ENCODE peak calls at places on chromosome 13, in ten cellular contexts. K is Calu3, N is IMR-90, L is nephron progenitor cell, A is HL-60, H is dorsolateral prefrontal cortex, O is A549, W is thoracic aorta, X is heart left ventricle, M is cardiac fibroblast. T is an unnamed sample.

GRCh38 chr13:25930655-25931054 is 121.2 kb downstream of the SHISA2 start:
- DNase-seq in K (no peak), N (no peak), L (peak), A (no peak), H (no peak), O (no peak), W (no peak), X (no peak), M (no peak), T (no peak)

GRCh38 chr13:40345654-40346372 is 320.6 kb downstream of the FOXO1 start:
- DNase-seq in K (no peak), N (no peak), L (no peak), A (no peak), H (no peak), O (no peak), W (no peak), X (no peak), M (no peak), T (no peak)

GRCh38 chr13:20198781-20199180 is 6.0 kb upstream of the GJB2 start:
- DNase-seq in K (no peak), N (no peak), L (no peak), A (no peak), H (no peak), O (no peak), W (no peak), X (no peak), M (no peak), T (no peak)

GRCh38 chr13:37966266-37966665 is 96.7 kb upstream of the TRPC4 start:
- DNase-seq in K (no peak), N (no peak), L (no peak), A (no peak), H (no peak), O (no peak), W (no peak), X (no peak), M (no peak), T (no peak)

GRCh38 chr13:98220188-98220765 is 43.2 kb upstream of the RNF113B start:
- DNase-seq in K (no peak), N (no peak), L (no peak), A (no peak), H (no peak), O (no peak), W (no peak), X (no peak), M (peak), T (no peak)

GRCh38 chr13:51612867-51613266 is 28.6 kb downstream of the WDFY2 start:
- DNase-seq in K (no peak), N (no peak), L (no peak), A (no peak), H (no peak), O (no peak), W (no peak), X (no peak), M (no peak), T (no peak)

GRCh38 chr13:74026753-74027152 is 107.5 kb downstream of the KLF12 start:
- DNase-seq in K (peak), N (peak), L (peak), A (no peak), H (no peak), O (no peak), W (no peak), X (no peak), M (peak), T (no peak)

GRCh38 chr13:32443111-32443510 is 15.2 kb upstream of the N4BP2L1 start:
- DNase-seq in K (peak), N (peak), L (no peak), A (no peak), H (no peak), O (peak), W (no peak), X (no peak), M (peak), T (no peak)

GRCh38 chr13:93758575-93758974 is 532.0 kb downstream of the GPC6 start:
- DNase-seq in K (no peak), N (peak), L (no peak), A (no peak), H (no peak), O (no peak), W (no peak), X (no peak), M (peak), T (no peak)

GRCh38 chr13:102128216-102128800 is 273.5 kb downstream of the FGF14 start:
- DNase-seq in K (no peak), N (peak), L (no peak), A (no peak), H (no peak), O (no peak), W (no peak), X (no peak), M (no peak), T (no peak)

GRCh38 chr13:40149611-40150283 is 494.3 kb downstream of the COG6 start:
- DNase-seq in K (no peak), N (peak), L (no peak), A (no peak), H (no peak), O (peak), W (peak), X (no peak), M (peak), T (no peak)

GRCh38 chr13:95301947-95302386 is 716 bp upstream of the ABCC4 start:
- DNase-seq in K (no peak), N (no peak), L (no peak), A (no peak), H (no peak), O (no peak), W (no peak), X (no peak), M (peak), T (no peak)

GRCh38 chr13:85236431-85236830 is 562.8 kb downstream of the SLITRK6 start:
- DNase-seq in K (peak), N (peak), L (no peak), A (no peak), H (no peak), O (no peak), W (no peak), X (no peak), M (peak), T (no peak)

GRCh38 chr13:51341804-51342203 is 2.3 kb downstream of the SERPINE3 start:
- DNase-seq in K (no peak), N (no peak), L (no peak), A (no peak), H (no peak), O (no peak), W (no peak), X (no peak), M (no peak), T (no peak)

GRCh38 chr13:74104661-74105275 is 29.4 kb downstream of the KLF12 start:
- DNase-seq in K (no peak), N (no peak), L (no peak), A (no peak), H (no peak), O (no peak), W (no peak), X (no peak), M (no peak), T (no peak)

GRCh38 chr13:51841732-51842131 is 3.2 kb downstream of the TMEM272 start:
- DNase-seq in K (no peak), N (no peak), L (no peak), A (no peak), H (no peak), O (no peak), W (no peak), X (no peak), M (no peak), T (no peak)

GRCh38 chr13:28252547-28252946 is 114.2 kb downstream of the PAN3 start:
- DNase-seq in K (no peak), N (no peak), L (no peak), A (no peak), H (no peak), O (no peak), W (no peak), X (no peak), M (no peak), T (no peak)

GRCh38 chr13:114298866-114299265 is 15.4 kb upstream of the CHAMP1 start:
- DNase-seq in K (no peak), N (no peak), L (no peak), A (no peak), H (no peak), O (no peak), W (no peak), X (no peak), M (no peak), T (no peak)

GRCh38 chr13:33153421-33154381 is 131.9 kb downstream of the STARD13 start:
- DNase-seq in K (no peak), N (peak), L (peak), A (no peak), H (no peak), O (no peak), W (peak), X (peak), M (peak), T (no peak)

GRCh38 chr13:41976491-41976890 is 15.6 kb upstream of the VWA8 start:
- DNase-seq in K (no peak), N (no peak), L (no peak), A (no peak), H (no peak), O (no peak), W (no peak), X (no peak), M (no peak), T (no peak)

GRCh38 chr13:29513981-29514719 is 81.3 kb downstream of the SLC7A1 start:
- DNase-seq in K (no peak), N (no peak), L (no peak), A (no peak), H (no peak), O (no peak), W (no peak), X (no peak), M (no peak), T (peak)

GRCh38 chr13:37775871-37776270 is 93.7 kb downstream of the TRPC4 start:
- DNase-seq in K (no peak), N (peak), L (no peak), A (no peak), H (no peak), O (no peak), W (no peak), X (no peak), M (no peak), T (no peak)

GRCh38 chr13:66831317-66831716 is 398.8 kb downstream of the PCDH9 start:
- DNase-seq in K (no peak), N (no peak), L (no peak), A (no peak), H (no peak), O (no peak), W (no peak), X (no peak), M (no peak), T (no peak)

GRCh38 chr13:50747939-50748338 is 95.6 kb downstream of the DLEU7 start:
- DNase-seq in K (no peak), N (no peak), L (no peak), A (no peak), H (no peak), O (no peak), W (no peak), X (no peak), M (no peak), T (no peak)

GRCh38 chr13:72781461-72782439 is at the start of the genes DIS3 and PIBF1:
- DNase-seq in K (peak), N (peak), L (peak), A (peak), H (peak), O (peak), W (peak), X (peak), M (peak), T (peak)
- TF ChIP-seq CTCF in K (no peak), N (no peak), L (no peak), A (no peak), H (peak), O (no peak), W (no peak), X (no peak), M (no peak), T (no peak)

GRCh38 chr13:34467450-34468083 is 474.5 kb upstream of the NBEA start:
- DNase-seq in K (no peak), N (no peak), L (no peak), A (no peak), H (no peak), O (no peak), W (no peak), X (no peak), M (no peak), T (no peak)

GRCh38 chr13:34462843-34463242 is 479.2 kb upstream of the NBEA start:
- DNase-seq in K (peak), N (peak), L (no peak), A (no peak), H (no peak), O (peak), W (no peak), X (no peak), M (peak), T (no peak)

GRCh38 chr13:34465423-34465922 is 476.6 kb upstream of the NBEA start:
- DNase-seq in K (no peak), N (no peak), L (no peak), A (no peak), H (no peak), O (no peak), W (no peak), X (no peak), M (no peak), T (no peak)

GRCh38 chr13:34466301-34466700 is 475.8 kb upstream of the NBEA start:
- DNase-seq in K (no peak), N (no peak), L (no peak), A (no peak), H (no peak), O (no peak), W (no peak), X (no peak), M (no peak), T (no peak)

DNA sequence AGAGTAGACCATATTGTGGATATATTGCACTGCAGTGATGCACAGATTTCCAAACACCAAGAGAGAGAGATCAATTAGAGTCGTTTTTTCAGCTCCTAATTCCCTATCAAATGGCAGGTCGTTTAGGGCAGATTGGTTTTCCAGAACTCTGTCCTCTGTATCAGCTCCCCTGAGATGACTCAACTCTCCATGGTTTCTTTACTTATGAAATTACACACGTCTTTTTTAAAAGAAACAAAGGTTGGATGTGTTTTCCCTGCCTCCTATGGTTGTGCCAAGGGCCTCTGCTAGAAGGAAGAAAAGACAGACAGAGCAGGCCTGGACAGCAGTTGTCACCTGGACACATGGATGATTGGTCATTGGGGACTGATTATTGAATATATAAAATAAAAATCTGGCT is 478.1 kb upstream of the NBEA start:
- DNase-seq in K (no peak), N (no peak), L (no peak), A (no peak), H (no peak), O (no peak), W (no peak), X (no peak), M (no peak), T (no peak)
- TF ChIP-seq CTCF in K (no peak), N (no peak), L (no peak), A (no peak), H (no peak), O (no peak), W (no peak), X (no peak), M (no peak), T (no peak)

DNA sequence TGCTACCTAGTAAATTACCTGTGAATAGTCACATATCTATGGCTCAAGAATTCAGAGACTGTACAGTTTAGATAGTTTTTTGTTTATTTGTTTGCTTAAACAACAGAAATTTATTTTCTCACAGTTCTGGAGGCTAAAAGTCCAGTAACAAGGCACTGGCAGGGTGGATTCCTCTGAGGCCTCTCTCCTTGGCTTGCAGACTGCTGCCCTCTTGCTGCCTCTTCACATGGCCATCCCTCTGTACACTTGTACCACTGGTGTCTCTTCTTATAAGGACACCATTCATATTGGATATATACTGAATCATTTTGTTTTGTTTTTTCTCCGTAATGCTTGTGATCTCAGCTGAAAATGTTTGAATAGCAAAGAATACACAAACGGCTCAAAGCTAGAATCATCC is 56.4 kb upstream of the MIR17HG start:
- DNase-seq in K (no peak), N (no peak), L (no peak), A (no peak), H (no peak), O (no peak), W (no peak), X (no peak), M (no peak), T (no peak)
- TF ChIP-seq CTCF in K (no peak), N (no peak), L (no peak), A (no peak), H (peak), O (no peak), W (no peak), X (no peak), M (no peak), T (no peak)

GRCh38 chr13:21929400-21929799 is 258.5 kb downstream of the FGF9 start:
- DNase-seq in K (no peak), N (no peak), L (no peak), A (no peak), H (no peak), O (no peak), W (no peak), X (no peak), M (no peak), T (no peak)

GRCh38 chr13:21924958-21925357 is 254.1 kb downstream of the FGF9 start:
- DNase-seq in K (no peak), N (no peak), L (no peak), A (no peak), H (no peak), O (no peak), W (no peak), X (no peak), M (no peak), T (no peak)

GRCh38 chr13:21925720-21926119 is 254.8 kb downstream of the FGF9 start:
- DNase-seq in K (no peak), N (no peak), L (no peak), A (no peak), H (no peak), O (no peak), W (no peak), X (no peak), M (no peak), T (no peak)
- TF ChIP-seq CTCF in K (no peak), N (no peak), L (no peak), A (no peak), H (no peak), O (no peak), W (no peak), X (no peak), M (no peak), T (no peak)

GRCh38 chr13:31161583-31162150 is at the start of gene HSPH1:
- DNase-seq in K (peak), N (peak), L (peak), A (peak), H (peak), O (peak), W (peak), X (peak), M (peak), T (peak)
- TF ChIP-seq CTCF in K (no peak), N (peak), L (no peak), A (no peak), H (no peak), O (no peak), W (peak), X (no peak), M (no peak), T (no peak)

GRCh38 chr13:112513761-112514160 is 74.2 kb downstream of the TUBGCP3 start:
- DNase-seq in K (no peak), N (no peak), L (no peak), A (no peak), H (no peak), O (no peak), W (no peak), X (no peak), M (no peak), T (no peak)

GRCh38 chr13:112509190-112509589 is 78.8 kb downstream of the TUBGCP3 start:
- DNase-seq in K (no peak), N (no peak), L (no peak), A (no peak), H (no peak), O (no peak), W (no peak), X (no peak), M (no peak), T (peak)

GRCh38 chr13:112510987-112511715 is 76.8 kb downstream of the TUBGCP3 start:
- DNase-seq in K (no peak), N (no peak), L (no peak), A (no peak), H (no peak), O (no peak), W (no peak), X (no peak), M (no peak), T (no peak)

GRCh38 chr13:112506046-112506445 is 81.9 kb downstream of the TUBGCP3 start:
- DNase-seq in K (no peak), N (no peak), L (no peak), A (no peak), H (no peak), O (no peak), W (no peak), X (no peak), M (no peak), T (no peak)

GRCh38 chr13:112510002-112510780 is 77.8 kb downstream of the TUBGCP3 start:
- DNase-seq in K (no peak), N (peak), L (peak), A (no peak), H (peak), O (peak), W (no peak), X (no peak), M (peak), T (peak)
- TF ChIP-seq CTCF in K (no peak), N (peak), L (peak), A (no peak), H (peak), O (peak), W (peak), X (peak), M (peak), T (peak)

GRCh38 chr13:91739751-91740150 is 341.3 kb downstream of the GPC5 start:
- DNase-seq in K (no peak), N (no peak), L (no peak), A (no peak), H (no peak), O (no peak), W (no peak), X (no peak), M (no peak), T (no peak)
- TF ChIP-seq CTCF in K (no peak), N (no peak), L (no peak), A (no peak), H (no peak), O (no peak), W (no peak), X (no peak), M (no peak), T (no peak)

DNA sequence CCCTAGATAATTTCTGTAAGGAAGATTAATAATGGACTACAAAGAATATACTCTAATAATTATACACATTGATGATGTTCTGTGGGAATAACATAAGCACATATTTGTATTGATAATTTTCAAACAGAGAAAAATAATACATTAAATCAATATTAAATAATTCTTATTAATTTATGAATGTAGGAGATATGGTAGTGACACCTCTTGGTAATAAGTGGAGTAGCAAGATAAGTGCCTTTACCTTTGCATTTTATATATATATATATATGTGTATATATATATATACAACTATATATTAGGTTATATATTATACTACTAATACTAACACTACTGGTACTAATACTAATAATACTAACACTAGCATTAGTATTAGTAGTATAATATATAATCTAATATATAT is 905.8 kb downstream of the SLITRK1 start:
- DNase-seq in K (no peak), N (peak), L (no peak), A (no peak), H (no peak), O (no peak), W (no peak), X (no peak), M (no peak), T (no peak)
- TF ChIP-seq CTCF in K (no peak), N (peak), L (no peak), A (no peak), H (no peak), O (no peak), W (no peak), X (no peak), M (no peak), T (no peak)